ENCODE peak calls at places on chromosomes 1 and 21, in four cellular contexts. One of them, this sample, is unnamed.

GRCh38 chr1:187626056-187626455 is 797.3 kb downstream of the PLA2G4A start:
- DNase-seq in H9: no peak
- DNase-seq in small intestine: no peak
- DNase-seq in naive thymus-derived CD4-positive, alpha-beta T cell: no peak
- DNase-seq in this sample: no peak

GRCh38 chr1:177937931-177938330 is 31.9 kb downstream of the SEC16B start:
- DNase-seq in naive thymus-derived CD4-positive, alpha-beta T cell: no peak
- DNase-seq in H9: no peak
- DNase-seq in small intestine: no peak
- DNase-seq in this sample: no peak

GRCh38 chr1:53121319-53122172 is 20.9 kb downstream of the SLC1A7 start:
- DNase-seq in naive thymus-derived CD4-positive, alpha-beta T cell: no peak
- DNase-seq in H9: no peak
- DNase-seq in small intestine: peak; percentile 40
- DNase-seq in this sample: no peak

GRCh38 chr1:153626929-153627796 is at the start of gene S100A13:
- DNase-seq in small intestine: peak; percentile 66
- DNase-seq in H9: peak; percentile 98
- DNase-seq in naive thymus-derived CD4-positive, alpha-beta T cell: no peak
- DNase-seq in this sample: no peak

GRCh38 chr1:170556910-170557309 is 24.9 kb downstream of the GORAB start:
- DNase-seq in naive thymus-derived CD4-positive, alpha-beta T cell: no peak
- DNase-seq in H9: no peak
- DNase-seq in small intestine: no peak
- DNase-seq in this sample: no peak

GRCh38 chr1:111196213-111196612 is 4.2 kb downstream of the DENND2D start:
- DNase-seq in naive thymus-derived CD4-positive, alpha-beta T cell: no peak
- DNase-seq in small intestine: no peak
- DNase-seq in H9: no peak
- DNase-seq in this sample: no peak

GRCh38 chr1:211132681-211133392 is 1.1 kb downstream of the KCNH1 start:
- DNase-seq in naive thymus-derived CD4-positive, alpha-beta T cell: no peak
- DNase-seq in small intestine: no peak
- DNase-seq in H9: no peak
- DNase-seq in this sample: no peak

GRCh38 chr1:143611159-143611558 is 360.6 kb downstream of the FAM72C start:
- DNase-seq in naive thymus-derived CD4-positive, alpha-beta T cell: no peak
- DNase-seq in small intestine: no peak
- DNase-seq in H9: no peak
- DNase-seq in this sample: no peak

GRCh38 chr1:204421441-204421840 is 9.8 kb upstream of the PPP1R15B start:
- DNase-seq in naive thymus-derived CD4-positive, alpha-beta T cell: no peak
- DNase-seq in small intestine: no peak
- DNase-seq in H9: no peak
- DNase-seq in this sample: no peak

GRCh38 chr1:152959801-152960451 is 10.5 kb upstream of the SPRR4 start:
- DNase-seq in H9: no peak
- DNase-seq in naive thymus-derived CD4-positive, alpha-beta T cell: no peak
- DNase-seq in small intestine: no peak
- DNase-seq in this sample: no peak

GRCh38 chr1:101253976-101254660 is 17.3 kb downstream of the S1PR1 start:
- DNase-seq in naive thymus-derived CD4-positive, alpha-beta T cell: no peak
- DNase-seq in H9: no peak
- DNase-seq in small intestine: no peak
- DNase-seq in this sample: no peak

GRCh38 chr1:45332346-45332720 is 5.6 kb downstream of the HPDL start:
- DNase-seq in H9: no peak
- DNase-seq in small intestine: no peak
- DNase-seq in naive thymus-derived CD4-positive, alpha-beta T cell: no peak
- DNase-seq in this sample: no peak

GRCh38 chr1:23559985-23560755 is 869 bp upstream of the ID3 start:
- DNase-seq in small intestine: no peak
- DNase-seq in H9: peak; percentile 41
- DNase-seq in naive thymus-derived CD4-positive, alpha-beta T cell: no peak
- DNase-seq in this sample: no peak

GRCh38 chr1:178011101-178011828 is 41.4 kb upstream of the SEC16B start:
- DNase-seq in naive thymus-derived CD4-positive, alpha-beta T cell: no peak
- DNase-seq in small intestine: no peak
- DNase-seq in H9: no peak
- DNase-seq in this sample: no peak

GRCh38 chr1:94143809-94144176 is 22.8 kb upstream of the ABCA4 start:
- DNase-seq in naive thymus-derived CD4-positive, alpha-beta T cell: no peak
- DNase-seq in H9: no peak
- DNase-seq in small intestine: no peak
- DNase-seq in this sample: no peak

GRCh38 chr1:109047339-109047738 is 5.4 kb upstream of the WDR47 start:
- DNase-seq in naive thymus-derived CD4-positive, alpha-beta T cell: no peak
- DNase-seq in H9: no peak
- DNase-seq in small intestine: peak; percentile 48
- DNase-seq in this sample: no peak

GRCh38 chr1:91402023-91402422 is 2.6 kb downstream of the HFM1 start:
- DNase-seq in small intestine: no peak
- DNase-seq in naive thymus-derived CD4-positive, alpha-beta T cell: no peak
- DNase-seq in H9: no peak
- DNase-seq in this sample: no peak

GRCh38 chr1:75430526-75430925 is 180.4 kb downstream of the SLC44A5 start:
- DNase-seq in H9: no peak
- DNase-seq in naive thymus-derived CD4-positive, alpha-beta T cell: no peak
- DNase-seq in small intestine: no peak
- DNase-seq in this sample: no peak

GRCh38 chr1:207049974-207050391 is 1.0 kb downstream of the YOD1 start:
- DNase-seq in small intestine: peak; percentile 78
- DNase-seq in naive thymus-derived CD4-positive, alpha-beta T cell: peak; percentile 63
- DNase-seq in H9: no peak
- DNase-seq in this sample: no peak

GRCh38 chr1:112840631-112841624 is 115.1 kb downstream of the SLC16A1 start:
- DNase-seq in naive thymus-derived CD4-positive, alpha-beta T cell: no peak
- DNase-seq in H9: no peak
- DNase-seq in small intestine: no peak
- DNase-seq in this sample: no peak

GRCh38 chr21:44337428-44337827 is 1.8 kb downstream of the CFAP410 start:
- DNase-seq in H9: no peak
- DNase-seq in naive thymus-derived CD4-positive, alpha-beta T cell: no peak
- DNase-seq in small intestine: no peak
- DNase-seq in this sample: no peak

GRCh38 chr1:203564024-203564423 is 62.6 kb upstream of the ATP2B4 start:
- DNase-seq in naive thymus-derived CD4-positive, alpha-beta T cell: no peak
- DNase-seq in small intestine: no peak
- DNase-seq in H9: no peak
- DNase-seq in this sample: no peak

GRCh38 chr1:184036517-184036949 is 995 bp downstream of the COLGALT2 start:
- DNase-seq in small intestine: no peak
- DNase-seq in H9: peak; percentile 71
- DNase-seq in naive thymus-derived CD4-positive, alpha-beta T cell: peak; percentile 5
- DNase-seq in this sample: no peak

GRCh38 chr21:16420086-16420724 is 690.4 kb downstream of the USP25 start:
- DNase-seq in naive thymus-derived CD4-positive, alpha-beta T cell: no peak
- DNase-seq in small intestine: no peak
- DNase-seq in H9: no peak
- DNase-seq in this sample: no peak

GRCh38 chr1:44013949-44014348 is 17.3 kb downstream of the SLC6A9 start:
- DNase-seq in naive thymus-derived CD4-positive, alpha-beta T cell: no peak
- DNase-seq in H9: no peak
- DNase-seq in small intestine: no peak
- DNase-seq in this sample: no peak

GRCh38 chr1:43902058-43902831 is 31.4 kb upstream of the ARTN start:
- DNase-seq in H9: no peak
- DNase-seq in naive thymus-derived CD4-positive, alpha-beta T cell: no peak
- DNase-seq in small intestine: no peak
- DNase-seq in this sample: no peak

GRCh38 chr1:202189919-202190715 is 3.5 kb upstream of the LGR6 start:
- DNase-seq in naive thymus-derived CD4-positive, alpha-beta T cell: no peak
- DNase-seq in H9: peak; percentile 65
- DNase-seq in small intestine: peak; percentile 42
- DNase-seq in this sample: no peak

GRCh38 chr21:36636439-36636838 is 62.5 kb upstream of the SIM2 start:
- DNase-seq in H9: no peak
- DNase-seq in naive thymus-derived CD4-positive, alpha-beta T cell: no peak
- DNase-seq in small intestine: no peak
- DNase-seq in this sample: no peak

GRCh38 chr1:3005771-3006170 is 15.5 kb upstream of the ACTRT2 start:
- DNase-seq in naive thymus-derived CD4-positive, alpha-beta T cell: no peak
- DNase-seq in H9: no peak
- DNase-seq in small intestine: no peak
- DNase-seq in this sample: no peak
- H3K9me3 ChIP-seq in naive thymus-derived CD4-positive, alpha-beta T cell: no peaks in the 10 kb centered on the region
- H3K9me3 ChIP-seq in H9: peaks cover 73% of the 10 kb centered on the region
- H3K9me3 ChIP-seq in small intestine: peaks cover 2% of the 10 kb centered on the region
- H3K9me3 ChIP-seq in this sample: no peaks in the 10 kb centered on the region

DNA sequence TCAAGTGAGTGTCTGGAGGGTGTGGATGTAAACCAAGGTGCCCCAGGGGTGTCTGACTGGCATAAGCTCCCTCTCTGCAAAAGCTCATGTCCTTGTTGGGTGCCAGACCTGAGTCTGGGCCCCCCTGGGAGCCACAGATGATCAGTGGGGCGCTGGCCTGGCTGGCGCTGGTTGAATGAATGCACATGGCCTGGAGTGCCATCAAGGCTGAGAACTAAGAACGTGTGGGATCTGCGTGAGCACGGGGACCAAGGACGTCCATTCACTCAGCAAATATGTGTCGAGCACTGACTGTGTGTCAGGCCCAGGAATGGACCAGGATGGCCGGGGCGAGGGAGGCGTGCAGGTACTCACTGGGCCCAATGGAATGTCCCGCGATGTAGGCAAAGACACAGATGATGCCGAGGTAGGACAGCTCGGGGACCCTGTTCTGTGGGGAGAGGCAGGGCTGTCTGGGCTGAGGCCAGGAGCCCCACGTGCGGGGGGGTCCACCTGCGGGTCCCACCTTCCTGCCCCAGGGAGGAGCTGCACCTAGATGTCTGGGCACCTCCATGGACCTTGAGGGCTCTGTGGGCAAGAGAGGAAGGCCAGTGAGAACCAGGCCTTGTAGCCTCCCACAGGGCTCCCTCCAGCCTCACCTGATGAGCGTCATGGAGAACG is 19.1 kb downstream of the SLC2A7 start:
- DNase-seq in H9: no peak
- DNase-seq in naive thymus-derived CD4-positive, alpha-beta T cell: no peak
- DNase-seq in small intestine: no peak
- DNase-seq in this sample: no peak
- H3K9me3 ChIP-seq in H9: no peaks in the 10 kb centered on the region
- H3K9me3 ChIP-seq in naive thymus-derived CD4-positive, alpha-beta T cell: no peaks in the 10 kb centered on the region
- H3K9me3 ChIP-seq in small intestine: no peaks in the 10 kb centered on the region
- H3K9me3 ChIP-seq in this sample: no peaks in the 10 kb centered on the region

GRCh38 chr21:9739240-9739639 is 782.1 kb upstream of the TPTE start:
- DNase-seq in small intestine: no peak
- DNase-seq in H9: no peak
- DNase-seq in naive thymus-derived CD4-positive, alpha-beta T cell: no peak
- DNase-seq in this sample: no peak
- H3K9me3 ChIP-seq in small intestine: peaks cover 10% of the 10 kb centered on the region
- H3K9me3 ChIP-seq in H9: peaks cover 94% of the 10 kb centered on the region
- H3K9me3 ChIP-seq in naive thymus-derived CD4-positive, alpha-beta T cell: peaks cover 4% of the 10 kb centered on the region
- H3K9me3 ChIP-seq in this sample: no peaks in the 10 kb centered on the region

DNA sequence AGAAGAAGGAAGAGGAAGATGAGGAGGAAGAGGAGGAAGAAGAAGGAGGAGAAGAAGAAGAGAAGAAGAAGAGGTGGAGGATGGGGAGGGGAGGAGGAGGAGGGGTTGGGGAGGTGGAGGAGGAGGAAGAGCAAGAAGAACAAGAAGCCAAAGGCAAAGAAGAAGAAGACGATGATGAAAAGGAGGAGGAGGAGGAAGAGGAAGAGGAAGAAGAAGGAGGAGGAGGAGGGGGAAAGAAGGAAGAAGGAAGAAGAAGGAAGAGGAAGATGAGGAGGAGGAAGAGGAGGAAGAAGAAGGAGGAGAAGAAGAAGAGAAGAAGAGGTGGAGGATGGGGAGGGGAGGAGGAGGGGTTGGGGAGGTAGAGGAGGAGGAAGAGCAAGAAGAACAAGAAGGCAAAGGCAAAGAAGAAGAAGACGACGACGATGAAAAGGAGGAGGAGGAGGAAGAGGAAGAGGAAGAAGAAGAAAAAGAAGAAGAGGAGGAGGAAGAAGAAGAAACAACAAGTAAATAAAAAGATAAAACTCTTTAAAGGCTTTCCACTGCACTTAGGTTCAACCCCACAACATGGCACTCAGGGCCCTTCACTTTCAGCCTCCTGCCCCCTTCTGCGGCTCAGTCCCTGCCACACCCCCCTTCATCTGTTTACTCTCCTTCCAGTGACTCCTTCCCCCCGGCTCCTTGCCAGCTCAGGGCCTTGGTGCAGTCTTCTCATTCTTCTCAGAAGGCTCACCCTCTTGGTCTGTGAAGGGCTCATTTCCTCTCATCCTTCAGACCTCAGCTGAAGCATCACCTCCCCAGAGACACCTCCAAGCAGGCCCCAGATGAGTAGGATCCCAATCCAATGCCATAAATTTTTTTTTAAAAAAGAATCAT is 114.0 kb downstream of the KCNN3 start:
- DNase-seq in small intestine: no peak
- DNase-seq in naive thymus-derived CD4-positive, alpha-beta T cell: peak; percentile 11
- DNase-seq in H9: no peak
- DNase-seq in this sample: no peak
- H3K9me3 ChIP-seq in small intestine: no peaks in the 10 kb centered on the region
- H3K9me3 ChIP-seq in naive thymus-derived CD4-positive, alpha-beta T cell: no peaks in the 10 kb centered on the region
- H3K9me3 ChIP-seq in H9: no peaks in the 10 kb centered on the region
- H3K9me3 ChIP-seq in this sample: no peaks in the 10 kb centered on the region

GRCh38 chr21:45998871-45999580 is 17.5 kb downstream of the COL6A1 start:
- DNase-seq in naive thymus-derived CD4-positive, alpha-beta T cell: no peak
- DNase-seq in small intestine: no peak
- DNase-seq in H9: peak; percentile 18
- DNase-seq in this sample: no peak
- H3K9me3 ChIP-seq in naive thymus-derived CD4-positive, alpha-beta T cell: no peaks in the 10 kb centered on the region
- H3K9me3 ChIP-seq in small intestine: no peaks in the 10 kb centered on the region
- H3K9me3 ChIP-seq in H9: no peaks in the 10 kb centered on the region
- H3K9me3 ChIP-seq in this sample: no peaks in the 10 kb centered on the region

DNA sequence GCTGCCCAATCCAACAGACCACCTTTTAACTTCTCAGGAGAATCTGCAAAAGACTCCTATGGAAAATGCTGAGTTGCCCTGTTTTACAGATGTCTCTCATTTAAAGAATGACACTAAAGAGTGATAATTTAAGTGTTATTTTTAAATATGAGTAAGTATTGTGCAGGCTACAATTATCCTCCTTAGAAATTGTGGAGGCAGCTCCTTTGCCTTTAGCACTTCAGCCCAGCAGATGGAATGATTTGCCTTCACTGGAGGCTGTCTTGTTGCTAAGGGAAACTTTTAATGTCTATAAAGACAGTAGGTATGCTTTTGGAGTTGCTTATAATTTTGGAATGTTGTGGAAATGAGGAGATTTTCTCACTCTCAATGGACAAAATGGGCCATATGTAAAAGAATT is 1345.5 kb downstream of the NCAM2 start:
- DNase-seq in naive thymus-derived CD4-positive, alpha-beta T cell: no peak
- DNase-seq in small intestine: no peak
- DNase-seq in H9: no peak
- DNase-seq in this sample: no peak
- H3K9me3 ChIP-seq in naive thymus-derived CD4-positive, alpha-beta T cell: no peaks in the 10 kb centered on the region
- H3K9me3 ChIP-seq in small intestine: peaks cover 1% of the 10 kb centered on the region
- H3K9me3 ChIP-seq in H9: no peaks in the 10 kb centered on the region
- H3K9me3 ChIP-seq in this sample: no peaks in the 10 kb centered on the region

GRCh38 chr1:66381626-66382275 is 152.2 kb upstream of the SGIP1 start:
- DNase-seq in small intestine: no peak
- DNase-seq in naive thymus-derived CD4-positive, alpha-beta T cell: no peak
- DNase-seq in H9: no peak
- DNase-seq in this sample: no peak
- H3K9me3 ChIP-seq in small intestine: no peaks in the 10 kb centered on the region
- H3K9me3 ChIP-seq in naive thymus-derived CD4-positive, alpha-beta T cell: no peaks in the 10 kb centered on the region
- H3K9me3 ChIP-seq in H9: peaks cover 20% of the 10 kb centered on the region
- H3K9me3 ChIP-seq in this sample: no peaks in the 10 kb centered on the region

This sample was measured in T-helper 17 cell.